ENCODE peak calls at places on chromosomes 12 and 14, in eight cellular contexts. P is foreskin fibroblast; M is NCI-H774; C is activated T-cell treated with anti-CD3 and anti-CD28 coated beads, Interleukin-2, amount 50 U/mL, for 72 hours; W is sciatic nerve; V is NCI-H2081 treated with DMSO at 0.1 percent for 48 hours; S is cardiac muscle cell; T is ovary. Y is an unnamed sample.

GRCh38 chr14:36619853-36620252 is 37.4 kb upstream of the NKX2-8 start:
- DNase-seq in P (no peak), S (no peak), M (no peak), C (no peak), W (no peak), V (no peak), T (no peak), Y (no peak)

GRCh38 chr14:86646688-86647687 is 1117.0 kb downstream of the FLRT2 start:
- DNase-seq in T (no peak), M (no peak), S (peak), P (peak), W (no peak), C (no peak), V (no peak), Y (no peak)

GRCh38 chr14:81452766-81453165 is 52.6 kb upstream of the STON2 start:
- DNase-seq in S (no peak), P (no peak), W (no peak), C (no peak), V (no peak), T (no peak), M (no peak), Y (no peak)

GRCh38 chr12:107490000-107490399 is 195.6 kb upstream of the PWP1 start:
- DNase-seq in C (no peak), V (no peak), P (no peak), T (no peak), W (no peak), S (no peak), M (no peak), Y (no peak)

GRCh38 chr12:119624971-119625370 is 31.4 kb downstream of the TMEM233 start:
- DNase-seq in W (no peak), M (peak), T (peak), C (no peak), S (peak), V (no peak), P (no peak), Y (no peak)

GRCh38 chr14:74898083-74898482 is 16.4 kb downstream of the DLST start:
- DNase-seq in T (no peak), M (no peak), P (no peak), W (no peak), V (no peak), S (no peak), C (no peak), Y (no peak)

GRCh38 chr14:101101456-101102056 is 198.0 kb upstream of the RTL1 start:
- DNase-seq in V (no peak), T (no peak), P (no peak), C (no peak), S (no peak), M (no peak), W (peak), Y (no peak)

GRCh38 chr14:69287096-69287991 is 27.4 kb downstream of the GALNT16 start:
- DNase-seq in C (no peak), P (no peak), S (peak), V (no peak), M (no peak), T (peak), W (no peak), Y (no peak)

GRCh38 chr14:24891987-24892729 is 157.8 kb downstream of the STXBP6 start:
- DNase-seq in P (no peak), C (no peak), V (no peak), S (no peak), M (no peak), W (no peak), T (no peak), Y (no peak)

GRCh38 chr14:24274101-24274543 is 2.7 kb upstream of the RABGGTA start:
- DNase-seq in P (no peak), M (no peak), C (peak), T (no peak), S (no peak), V (no peak), W (no peak), Y (no peak)

GRCh38 chr12:127241056-127241830 is 1025.7 kb upstream of the TMEM132C start:
- DNase-seq in W (no peak), P (no peak), V (no peak), M (no peak), T (no peak), C (no peak), S (peak), Y (no peak)

GRCh38 chr14:95192306-95192705 is 35.0 kb upstream of the DICER1 start:
- DNase-seq in V (no peak), M (no peak), C (no peak), P (no peak), W (no peak), T (no peak), S (no peak), Y (no peak)

GRCh38 chr12:12713932-12714275 is 3.3 kb upstream of the CDKN1B start:
- DNase-seq in P (no peak), M (no peak), T (no peak), S (no peak), C (no peak), V (no peak), W (no peak), Y (no peak)

GRCh38 chr12:32053881-32054624 is 52.6 kb upstream of the BICD1 start:
- DNase-seq in S (no peak), W (no peak), T (no peak), M (no peak), C (no peak), V (no peak), P (no peak), Y (no peak)

GRCh38 chr12:12839886-12840285 is 26.7 kb downstream of the DDX47 start:
- DNase-seq in W (no peak), T (no peak), V (no peak), P (peak), C (no peak), S (peak), M (no peak), Y (no peak)

Y was measured in left ventricle myocardium inferior.